ENCODE peak calls at places on chromosomes 7 and 10, in eight cellular contexts. G is HCT116; P is neural progenitor cell; Q is adrenal gland; H is OCI-LY7; S is SK-N-SH; F is mammary epithelial cell; D is CD8-positive, alpha-beta T cell. J is an unnamed sample.

GRCh38 chr7:44678096-44678467 is 70.6 kb upstream of the ZMIZ2 start:
- DNase-seq in G (no peak), P (no peak), Q (peak; percentile 38), H (no peak), S (no peak), F (no peak), D (no peak), J (no peak)

GRCh38 chr7:69399038-69399800 is 199.1 kb upstream of the AUTS2 start:
- DNase-seq in G (no peak), P (peak; percentile 22), Q (peak; percentile 30), H (no peak), S (peak; percentile 42), F (no peak), D (no peak), J (no peak)

GRCh38 chr10:44477021-44477420 is 92.1 kb upstream of the CXCL12 start:
- DNase-seq in G (no peak), P (no peak), Q (peak; percentile 39), H (no peak), S (no peak), F (no peak), D (no peak), J (no peak)

GRCh38 chr10:130866857-130867256 is 444.7 kb downstream of the TCERG1L start:
- DNase-seq in G (no peak), P (no peak), Q (no peak), H (no peak), S (no peak), F (no peak), D (no peak), J (no peak)

GRCh38 chr10:22365233-22365632 is 19.9 kb downstream of the SPAG6 start:
- DNase-seq in G (no peak), P (no peak), Q (no peak), H (no peak), S (no peak), F (no peak), D (no peak), J (no peak)

GRCh38 chr7:127792528-127793342 is 140.7 kb downstream of the SND1 start:
- DNase-seq in G (no peak), P (peak; percentile 71), Q (peak; percentile 41), H (peak; percentile 30), S (no peak), F (no peak), D (no peak), J (peak; percentile 26)

GRCh38 chr10:68550747-68551411 is 9.3 kb upstream of the TET1 start:
- DNase-seq in G (peak; percentile 81), P (peak; percentile 87), Q (peak; percentile 74), H (peak; percentile 72), S (peak; percentile 71), F (peak; percentile 63), D (peak; percentile 14), J (peak; percentile 89)

GRCh38 chr7:99102809-99103690 is 40.9 kb downstream of the SMURF1 start:
- DNase-seq in G (no peak), P (no peak), Q (no peak), H (no peak), S (no peak), F (peak; percentile 72), D (no peak), J (no peak)

GRCh38 chr7:27636326-27637006 is 26.2 kb downstream of the HIBADH start:
- DNase-seq in G (no peak), P (peak; percentile 65), Q (no peak), H (no peak), S (no peak), F (no peak), D (no peak), J (peak; percentile 65)

GRCh38 chr7:27110977-27111752 is 8.7 kb upstream of the HOXA2 start:
- DNase-seq in G (no peak), P (no peak), Q (no peak), H (no peak), S (no peak), F (peak; percentile 87), D (no peak), J (no peak)

GRCh38 chr10:4825868-4826787 is at the start of gene AKR1E2:
- DNase-seq in G (peak; percentile 83), P (peak; percentile 91), Q (peak; percentile 92), H (no peak), S (peak; percentile 95), F (peak; percentile 81), D (peak; percentile 64), J (peak; percentile 96)

GRCh38 chr7:1646957-1647891 is 22.9 kb upstream of the ELFN1 start:
- DNase-seq in G (no peak), P (no peak), Q (no peak), H (no peak), S (peak; percentile 53), F (no peak), D (no peak), J (peak; percentile 84)

GRCh38 chr7:3200504-3200903 is 100.5 kb upstream of the SDK1 start:
- DNase-seq in G (peak; percentile 12), P (peak; percentile 48), Q (no peak), H (peak; percentile 43), S (peak; percentile 53), F (peak; percentile 23), D (no peak), J (peak; percentile 81)

GRCh38 chr7:74083928-74084721 is 521 bp downstream of the LIMK1 start:
- DNase-seq in G (no peak), P (no peak), Q (peak; percentile 61), H (peak; percentile 75), S (peak; percentile 91), F (peak; percentile 51), D (no peak), J (peak; percentile 56)

GRCh38 chr7:50595538-50596102 is 30.4 kb upstream of the DDC start:
- DNase-seq in G (peak; percentile 34), P (peak; percentile 66), Q (peak; percentile 59), H (peak; percentile 28), S (peak; percentile 76), F (peak; percentile 49), D (no peak), J (peak; percentile 74)

GRCh38 chr7:158141221-158141582 is 446.4 kb downstream of the PTPRN2 start:
- DNase-seq in G (no peak), P (no peak), Q (no peak), H (no peak), S (no peak), F (no peak), D (no peak), J (no peak)
- H3K9me3 ChIP-seq in G (peaks cover 9% of the 10 kb centered on the region), P (no peaks in the 10 kb centered on the region), Q (no peaks in the 10 kb centered on the region), H (no peaks in the 10 kb centered on the region), S (peaks cover 10% of the 10 kb centered on the region), F (peaks cover 68% of the 10 kb centered on the region), D (no peaks in the 10 kb centered on the region), J (no peaks in the 10 kb centered on the region)

GRCh38 chr10:79345241-79346011 is 1.8 kb upstream of the PPIF start:
- DNase-seq in G (no peak), P (no peak), Q (no peak), H (no peak), S (no peak), F (no peak), D (no peak), J (peak; percentile 18)

GRCh38 chr10:79347226-79347893 is at the start of gene PPIF:
- DNase-seq in G (peak; percentile 81), P (peak; percentile 96), Q (peak; percentile 96), H (peak; percentile 93), S (peak; percentile 97), F (peak; percentile 88), D (peak; percentile 88), J (peak; percentile 97)

GRCh38 chr10:79344502-79345195 is 2.6 kb upstream of the PPIF start:
- DNase-seq in G (no peak), P (no peak), Q (no peak), H (no peak), S (no peak), F (no peak), D (no peak), J (no peak)

GRCh38 chr10:79346388-79347225 is 662 bp upstream of the PPIF start:
- DNase-seq in G (peak; percentile 19), P (peak; percentile 52), Q (no peak), H (peak; percentile 51), S (peak; percentile 41), F (no peak), D (no peak), J (no peak)

DNA sequence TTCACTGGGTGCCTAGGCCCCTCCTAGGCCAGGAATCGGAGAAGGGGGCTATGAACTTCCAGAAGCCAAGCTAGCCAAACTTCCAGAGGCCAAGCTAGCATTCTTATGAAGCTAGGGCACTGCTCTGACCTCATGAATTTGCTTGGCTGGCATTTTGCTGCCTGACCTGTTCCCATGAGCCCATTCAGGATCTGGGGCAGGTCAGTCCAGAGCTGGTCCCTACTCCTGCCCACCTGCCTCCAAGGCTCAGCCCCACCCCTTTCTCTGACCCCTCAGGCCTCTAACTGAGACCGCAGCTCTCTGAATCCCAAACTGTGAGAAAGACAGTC is 1.3 kb upstream of the PPIF start:
- DNase-seq in G (no peak), P (no peak), Q (no peak), H (no peak), S (peak; percentile 7), F (no peak), D (no peak), J (no peak)
- H3K4me1 ChIP-seq in G (peaks cover 7% of the 10 kb centered on the region), P (peaks cover 15% of the 10 kb centered on the region), Q (peaks cover 45% of the 10 kb centered on the region), H (peaks cover 30% of the 10 kb centered on the region), S (peaks cover 13% of the 10 kb centered on the region), F (peaks cover 25% of the 10 kb centered on the region), D (peaks cover 27% of the 10 kb centered on the region), J (peaks cover 48% of the 10 kb centered on the region)

DNA sequence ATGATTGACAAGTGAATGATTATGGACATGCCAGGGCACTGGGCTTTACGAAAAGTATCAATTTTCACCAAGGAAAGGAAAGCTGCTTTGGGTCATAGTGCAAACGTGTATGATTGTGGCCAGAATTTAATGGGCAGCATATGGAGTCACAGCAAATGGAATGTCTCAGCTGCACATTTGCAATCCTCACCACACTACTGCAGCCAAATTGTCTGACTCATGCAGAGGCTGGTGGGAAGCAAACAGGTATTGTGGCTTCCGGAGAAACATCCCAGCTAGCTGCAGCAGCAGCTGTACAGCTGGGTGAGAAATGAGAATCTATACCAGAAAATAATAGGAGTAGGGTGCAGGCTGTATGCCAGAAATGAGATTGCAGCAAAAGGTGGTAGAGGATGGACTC is 374.7 kb upstream of the VWC2 start:
- DNase-seq in G (no peak), P (no peak), Q (no peak), H (no peak), S (no peak), F (peak; percentile 75), D (no peak), J (no peak)
- H3K9me3 ChIP-seq in G (peaks cover 31% of the 10 kb centered on the region), P (no peaks in the 10 kb centered on the region), Q (no peaks in the 10 kb centered on the region), H (no peaks in the 10 kb centered on the region), S (no peaks in the 10 kb centered on the region), F (no peaks in the 10 kb centered on the region), D (no peaks in the 10 kb centered on the region), J (no peaks in the 10 kb centered on the region)

GRCh38 chr10:30705625-30706149 is 76.1 kb upstream of the LYZL2 start:
- DNase-seq in G (no peak), P (no peak), Q (no peak), H (peak; percentile 81), S (peak; percentile 15), F (no peak), D (no peak), J (no peak)

GRCh38 chr10:30702860-30703259 is 73.3 kb upstream of the LYZL2 start:
- DNase-seq in G (no peak), P (no peak), Q (no peak), H (peak; percentile 44), S (no peak), F (no peak), D (no peak), J (no peak)

GRCh38 chr10:30708234-30708633 is 78.7 kb upstream of the LYZL2 start:
- DNase-seq in G (no peak), P (no peak), Q (no peak), H (no peak), S (no peak), F (no peak), D (no peak), J (no peak)

GRCh38 chr10:30704016-30704600 is 74.6 kb upstream of the LYZL2 start:
- DNase-seq in G (no peak), P (no peak), Q (no peak), H (peak; percentile 79), S (no peak), F (no peak), D (no peak), J (no peak)

GRCh38 chr10:30705086-30705624 is 75.6 kb upstream of the LYZL2 start:
- DNase-seq in G (no peak), P (no peak), Q (no peak), H (peak; percentile 92), S (no peak), F (no peak), D (no peak), J (no peak)
- H3K4me1 ChIP-seq in G (peaks cover 3% of the 10 kb centered on the region), P (peaks cover 16% of the 10 kb centered on the region), Q (no peaks in the 10 kb centered on the region), H (peaks cover 85% of the 10 kb centered on the region), S (peaks cover 6% of the 10 kb centered on the region), F (no peaks in the 10 kb centered on the region), D (peaks cover 49% of the 10 kb centered on the region), J (no peaks in the 10 kb centered on the region)